ENCODE peak calls at places on chromosomes 13 and 19, in four cellular contexts. One of them, this sample, is unnamed.

GRCh38 chr13:60765700-60766411 is 368.8 kb downstream of the TDRD3 start:
- DNase-seq in GM12891: no peak
- DNase-seq in H1: no peak
- DNase-seq in K562: no peak
- DNase-seq in this sample: no peak

GRCh38 chr19:35246466-35247096 is 2.2 kb upstream of the LSR start:
- DNase-seq in GM12891: no peak
- DNase-seq in H1: no peak
- DNase-seq in K562: no peak
- DNase-seq in this sample: no peak

GRCh38 chr19:6056801-6057650 is 53.3 kb downstream of the RFX2 start:
- DNase-seq in K562: no peak
- DNase-seq in GM12891: no peak
- DNase-seq in H1: no peak
- DNase-seq in this sample: no peak

GRCh38 chr13:73162912-73163911 is 104.4 kb downstream of the KLF5 start:
- DNase-seq in GM12891: no peak
- DNase-seq in K562: no peak
- DNase-seq in H1: no peak
- DNase-seq in this sample: no peak

GRCh38 chr19:10885241-10886169 is 14.2 kb downstream of the CARM1 start:
- DNase-seq in H1: no peak
- DNase-seq in GM12891: no peak
- DNase-seq in K562: no peak
- DNase-seq in this sample: no peak

GRCh38 chr13:64551755-64552154 is 2678.4 kb downstream of the PCDH9 start:
- DNase-seq in GM12891: no peak
- DNase-seq in K562: no peak
- DNase-seq in H1: no peak
- DNase-seq in this sample: no peak

GRCh38 chr13:96880419-96880818 is 113.9 kb downstream of the OXGR1 start:
- DNase-seq in GM12891: no peak
- DNase-seq in K562: no peak
- DNase-seq in H1: no peak
- DNase-seq in this sample: no peak

GRCh38 chr13:51305558-51305957 is 33.9 kb upstream of the SERPINE3 start:
- DNase-seq in GM12891: no peak
- DNase-seq in H1: no peak
- DNase-seq in K562: no peak
- DNase-seq in this sample: no peak

GRCh38 chr19:6577410-6578125 is 13.4 kb downstream of the CD70 start:
- DNase-seq in H1: no peak
- DNase-seq in K562: peak
- DNase-seq in GM12891: no peak
- DNase-seq in this sample: no peak

GRCh38 chr13:50543767-50544166 is 299.7 kb downstream of the DLEU7 start:
- DNase-seq in GM12891: no peak
- DNase-seq in K562: no peak
- DNase-seq in H1: no peak
- DNase-seq in this sample: no peak

GRCh38 chr13:33090755-33091454 is 74.7 kb downstream of the KL start:
- DNase-seq in H1: no peak
- DNase-seq in K562: no peak
- DNase-seq in GM12891: no peak
- DNase-seq in this sample: no peak

GRCh38 chr19:33493401-33494275 is 28.0 kb downstream of the PEPD start:
- DNase-seq in K562: no peak
- DNase-seq in GM12891: no peak
- DNase-seq in H1: no peak
- DNase-seq in this sample: no peak

GRCh38 chr19:7679017-7679720 is 1.5 kb upstream of the TRAPPC5 start:
- DNase-seq in K562: peak
- DNase-seq in H1: no peak
- DNase-seq in GM12891: no peak
- DNase-seq in this sample: no peak

GRCh38 chr19:42334697-42335373 is 9.4 kb downstream of the MEGF8 start:
- DNase-seq in H1: no peak
- DNase-seq in GM12891: no peak
- DNase-seq in K562: no peak
- DNase-seq in this sample: no peak

GRCh38 chr13:43787998-43788397 is 1.2 kb upstream of the ENOX1 start:
- DNase-seq in H1: no peak
- DNase-seq in GM12891: no peak
- DNase-seq in K562: no peak
- DNase-seq in this sample: no peak

GRCh38 chr19:7540761-7541480 is 5.4 kb downstream of the PNPLA6 start:
- DNase-seq in GM12891: no peak
- DNase-seq in H1: peak
- DNase-seq in K562: peak
- DNase-seq in this sample: no peak

GRCh38 chr13:30898721-30899188 is 7.3 kb upstream of the MEDAG start:
- DNase-seq in K562: no peak
- DNase-seq in GM12891: no peak
- DNase-seq in H1: no peak
- DNase-seq in this sample: no peak

GRCh38 chr19:16249826-16250434 is 52.2 kb downstream of the AP1M1 start:
- DNase-seq in GM12891: no peak
- DNase-seq in H1: no peak
- DNase-seq in K562: no peak
- DNase-seq in this sample: no peak

GRCh38 chr19:30263719-30264440 is 108.3 kb upstream of the ZNF536 start:
- DNase-seq in GM12891: no peak
- DNase-seq in K562: no peak
- DNase-seq in H1: no peak
- DNase-seq in this sample: no peak

GRCh38 chr19:33399081-33399744 is 25.7 kb downstream of the CEBPG start:
- DNase-seq in GM12891: no peak
- DNase-seq in H1: no peak
- DNase-seq in K562: no peak
- DNase-seq in this sample: no peak

GRCh38 chr13:112726018-112726767 is 36.4 kb downstream of the ATP11A start:
- DNase-seq in K562: no peak
- DNase-seq in GM12891: no peak
- DNase-seq in H1: no peak
- DNase-seq in this sample: no peak

GRCh38 chr19:28727133-28727834 is 485.7 kb downstream of the UQCRFS1 start:
- DNase-seq in H1: peak
- DNase-seq in K562: peak
- DNase-seq in GM12891: no peak
- DNase-seq in this sample: no peak

GRCh38 chr19:8158411-8159074 is 9.2 kb upstream of the FBN3 start:
- DNase-seq in GM12891: no peak
- DNase-seq in K562: peak
- DNase-seq in H1: no peak
- DNase-seq in this sample: peak

GRCh38 chr19:52094526-52094925 is 1.0 kb downstream of the ZNF841 start:
- DNase-seq in K562: no peak
- DNase-seq in H1: no peak
- DNase-seq in GM12891: no peak
- DNase-seq in this sample: no peak

GRCh38 chr19:3358919-3359849 is 7.2 kb upstream of the NFIC start:
- DNase-seq in K562: peak
- DNase-seq in GM12891: peak
- DNase-seq in H1: no peak
- DNase-seq in this sample: peak

GRCh38 chr13:27770809-27771208 is 21.5 kb upstream of the GSX1 start:
- DNase-seq in K562: no peak
- DNase-seq in H1: no peak
- DNase-seq in GM12891: no peak
- DNase-seq in this sample: no peak

GRCh38 chr19:8423821-8424223 is 10.7 kb downstream of the MARCHF2 start:
- DNase-seq in GM12891: no peak
- DNase-seq in K562: peak
- DNase-seq in H1: no peak
- DNase-seq in this sample: no peak

GRCh38 chr13:52158629-52159158 is 703 bp downstream of the NEK3 start:
- DNase-seq in GM12891: no peak
- DNase-seq in K562: no peak
- DNase-seq in H1: no peak
- DNase-seq in this sample: no peak

GRCh38 chr13:45773236-45773635 is 71.1 kb downstream of the CBY2 start:
- DNase-seq in K562: no peak
- DNase-seq in GM12891: no peak
- DNase-seq in H1: no peak
- DNase-seq in this sample: no peak

GRCh38 chr13:34533941-34534340 is 408.1 kb upstream of the NBEA start:
- DNase-seq in GM12891: no peak
- DNase-seq in K562: no peak
- DNase-seq in H1: no peak
- DNase-seq in this sample: no peak

GRCh38 chr13:36193151-36193855 is 21.1 kb downstream of the SOHLH2 start:
- DNase-seq in K562: no peak
- DNase-seq in GM12891: no peak
- DNase-seq in H1: no peak
- DNase-seq in this sample: no peak

GRCh38 chr19:19256072-19256969 is 16.8 kb downstream of the TM6SF2 start:
- DNase-seq in K562: no peak
- DNase-seq in GM12891: no peak
- DNase-seq in H1: no peak
- DNase-seq in this sample: no peak

GRCh38 chr13:43657485-43657884 is 129.3 kb downstream of the ENOX1 start:
- DNase-seq in H1: no peak
- DNase-seq in GM12891: no peak
- DNase-seq in K562: no peak
- DNase-seq in this sample: no peak

GRCh38 chr19:3451451-3451866 is 28.9 kb downstream of the SMIM24 start:
- DNase-seq in H1: no peak
- DNase-seq in K562: no peak
- DNase-seq in GM12891: no peak
- DNase-seq in this sample: no peak

GRCh38 chr19:32864318-32865007 is 5.1 kb downstream of the SLC7A9 start:
- DNase-seq in H1: no peak
- DNase-seq in K562: no peak
- DNase-seq in GM12891: no peak
- DNase-seq in this sample: no peak

GRCh38 chr19:5624154-5624663 is 1.3 kb downstream of the SAFB start:
- DNase-seq in H1: peak
- DNase-seq in GM12891: no peak
- DNase-seq in K562: no peak
- DNase-seq in this sample: no peak

GRCh38 chr13:47932953-47933687 is 68.0 kb downstream of the SUCLA2 start:
- DNase-seq in H1: no peak
- DNase-seq in K562: no peak
- DNase-seq in GM12891: no peak
- DNase-seq in this sample: no peak

GRCh38 chr13:28558567-28558966 is 63.6 kb upstream of the FLT1 start:
- DNase-seq in GM12891: no peak
- DNase-seq in H1: no peak
- DNase-seq in K562: no peak
- DNase-seq in this sample: no peak

GRCh38 chr19:14004619-14005380 is 1.3 kb downstream of the RFX1 start:
- DNase-seq in K562: peak
- DNase-seq in GM12891: no peak
- DNase-seq in H1: no peak
- DNase-seq in this sample: no peak
- TF ChIP-seq POLR2A in K562: no peak
- TF ChIP-seq POLR2A in GM12891: no peak
- TF ChIP-seq POLR2A in H1: no peak
- TF ChIP-seq POLR2A in this sample: no peak

GRCh38 chr13:59635591-59635990 is 528.1 kb downstream of the DIAPH3 start:
- DNase-seq in H1: no peak
- DNase-seq in K562: no peak
- DNase-seq in GM12891: no peak
- DNase-seq in this sample: no peak

GRCh38 chr13:59643239-59643865 is 520.4 kb downstream of the DIAPH3 start:
- DNase-seq in H1: no peak
- DNase-seq in K562: no peak
- DNase-seq in GM12891: no peak
- DNase-seq in this sample: no peak

GRCh38 chr13:59641261-59641660 is 522.5 kb downstream of the DIAPH3 start:
- DNase-seq in H1: peak
- DNase-seq in K562: no peak
- DNase-seq in GM12891: no peak
- DNase-seq in this sample: no peak

GRCh38 chr13:59641758-59642157 is 522.0 kb downstream of the DIAPH3 start:
- DNase-seq in H1: no peak
- DNase-seq in K562: no peak
- DNase-seq in GM12891: no peak
- DNase-seq in this sample: no peak

GRCh38 chr13:59638404-59638803 is 525.3 kb downstream of the DIAPH3 start:
- DNase-seq in K562: no peak
- DNase-seq in GM12891: no peak
- DNase-seq in H1: no peak
- DNase-seq in this sample: no peak
- TF ChIP-seq TAF1 in K562: no peak
- TF ChIP-seq TAF1 in GM12891: no peak
- TF ChIP-seq TAF1 in H1: no peak
- TF ChIP-seq TAF1 in this sample: no peak

DNA sequence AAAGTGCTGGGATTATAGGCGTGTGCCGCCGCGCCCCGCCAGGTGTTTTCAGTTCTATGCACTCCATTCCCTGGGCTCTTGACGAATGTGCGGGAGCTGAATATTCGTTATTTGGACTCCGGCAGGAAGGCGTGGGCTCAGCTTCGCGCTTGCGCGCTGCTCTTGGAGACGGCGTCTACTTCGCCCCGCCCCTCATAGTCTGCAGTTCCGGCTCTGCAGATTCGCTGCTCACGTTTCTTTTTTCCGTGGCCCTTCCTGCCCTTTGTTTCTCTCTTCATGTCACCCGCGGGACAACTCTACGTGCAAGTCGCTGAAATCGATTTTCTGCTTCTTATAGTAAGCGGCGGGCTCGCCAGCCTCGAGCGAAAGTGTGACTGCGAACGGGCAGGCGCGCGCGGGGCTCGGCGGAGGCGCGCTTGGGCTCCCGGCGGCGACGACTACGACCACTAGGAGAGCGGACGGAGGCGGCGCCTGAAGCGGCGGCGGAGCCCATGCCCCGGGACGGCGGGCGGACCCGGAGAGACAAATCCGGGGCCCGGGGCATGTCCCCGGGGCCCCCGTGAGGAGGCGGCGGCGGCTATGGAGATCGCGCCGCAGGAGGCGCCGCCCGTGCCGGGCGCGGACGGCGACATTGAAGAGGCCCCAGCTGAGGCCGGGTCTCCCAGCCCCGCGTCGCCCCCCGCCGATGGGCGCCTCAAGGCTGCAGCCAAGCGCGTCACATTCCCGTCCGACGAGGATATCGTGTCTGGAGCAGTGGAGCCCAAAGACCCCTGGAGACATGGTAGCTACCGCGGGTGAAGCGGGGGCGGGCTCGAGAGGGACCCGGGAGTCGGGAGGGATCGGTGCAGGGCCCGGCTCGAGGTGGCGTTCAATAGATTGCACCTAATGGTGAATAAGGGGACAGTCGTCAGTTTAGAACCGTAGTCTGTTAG is at the start of gene PPP1R37:
- DNase-seq in K562: peak
- DNase-seq in H1: peak
- DNase-seq in GM12891: peak
- DNase-seq in this sample: peak
- TF ChIP-seq POLR2AphosphoS5 in K562: peak
- TF ChIP-seq POLR2AphosphoS5 in H1: no peak
- TF ChIP-seq POLR2AphosphoS5 in GM12891: no peak
- TF ChIP-seq POLR2AphosphoS5 in this sample: no peak

GRCh38 chr19:9877775-9878510 is 42.8 kb downstream of the PIN1 start:
- DNase-seq in K562: no peak
- DNase-seq in GM12891: no peak
- DNase-seq in H1: no peak
- DNase-seq in this sample: no peak
- TF ChIP-seq POLR2A in K562: no peak
- TF ChIP-seq POLR2A in GM12891: no peak
- TF ChIP-seq POLR2A in H1: no peak
- TF ChIP-seq POLR2A in this sample: no peak

This sample was measured in GM12892.